ENCODE peak calls at places on chromosome 22, in seven cellular contexts. E is HuH-7; H is WTC11; L is CD4-positive, alpha-beta T cell; T is lower leg skin; U is H54; S is hepatic stellate cell. W is an unnamed sample.

GRCh38 chr22:34122064-34122463 is 201.8 kb upstream of the LARGE1 start:
- DNase-seq in E (no peak), H (no peak), L (no peak), T (no peak), U (no peak), S (no peak), W (no peak)

GRCh38 chr22:36286096-36286957 is 33.4 kb downstream of the APOL1 start:
- DNase-seq in E (peak; percentile 99), H (peak; percentile 87), L (peak; percentile 77), T (peak; percentile 96), U (peak; percentile 76), S (peak; percentile 83), W (peak; percentile 89)

GRCh38 chr22:27257987-27258386 is 543.6 kb downstream of the MN1 start:
- DNase-seq in E (no peak), H (no peak), L (no peak), T (no peak), U (no peak), S (no peak), W (no peak)

GRCh38 chr22:24086310-24086709 is 75.2 kb downstream of the CABIN1 start:
- DNase-seq in E (no peak), H (no peak), L (no peak), T (no peak), U (no peak), S (no peak), W (no peak)

GRCh38 chr22:32590556-32590955 is 115.9 kb downstream of the FBXO7 start:
- DNase-seq in E (no peak), H (no peak), L (no peak), T (no peak), U (no peak), S (no peak), W (no peak)

GRCh38 chr22:49296561-49296960 is 531.1 kb downstream of the BRD1 start:
- DNase-seq in E (no peak), H (no peak), L (peak; percentile 8), T (peak; percentile 71), U (no peak), S (no peak), W (peak; percentile 9)

GRCh38 chr22:47115518-47115890 is 353.1 kb downstream of the TBC1D22A start:
- DNase-seq in E (no peak), H (no peak), L (no peak), T (peak; percentile 53), U (no peak), S (no peak), W (no peak)

GRCh38 chr22:23404689-23405365 is 175.3 kb downstream of the IGLL1 start:
- DNase-seq in E (peak; percentile 73), H (peak; percentile 81), L (no peak), T (peak; percentile 82), U (no peak), S (no peak), W (no peak)

GRCh38 chr22:37222440-37222971 is 10.2 kb upstream of the SSTR3 start:
- DNase-seq in E (no peak), H (no peak), L (peak; percentile 63), T (no peak), U (no peak), S (no peak), W (peak; percentile 45)

GRCh38 chr22:22565991-22566390 is 6.9 kb upstream of the PRAME start:
- DNase-seq in E (no peak), H (no peak), L (no peak), T (peak; percentile 17), U (no peak), S (no peak), W (no peak)

GRCh38 chr22:22814666-22815396 is 72.8 kb upstream of the IGLL5 start:
- DNase-seq in E (no peak), H (no peak), L (no peak), T (no peak), U (no peak), S (no peak), W (no peak)

GRCh38 chr22:24525416-24526037 is 29.4 kb downstream of the GUCD1 start:
- DNase-seq in E (peak; percentile 85), H (peak; percentile 84), L (peak; percentile 76), T (peak; percentile 95), U (peak; percentile 53), S (peak; percentile 67), W (peak; percentile 74)

W was measured in left lung.